ENCODE peak calls at places on chromosomes 3 and 15, in nine cellular contexts. N is astrocyte of the spinal cord; W is CD8-positive, alpha-beta memory T cell; K is GM13977; V is cardiac fibroblast; D is HL-60; F is ovary; H is AG20443; X is hypothalamus. I is an unnamed sample.

GRCh38 chr3:194447161-194447560 is 39.6 kb downstream of the ATP13A3 start:
- DNase-seq in N (no peak), W (no peak), K (no peak), V (no peak), D (no peak), F (no peak), H (no peak), X (no peak), I (no peak)

GRCh38 chr3:171825222-171825828 is 15.0 kb upstream of the PLD1 start:
- DNase-seq in N (peak), W (no peak), K (no peak), V (peak), D (no peak), F (no peak), H (peak), X (no peak), I (no peak)

GRCh38 chr15:29268706-29269484 is 727 bp downstream of the NSMCE3 start:
- DNase-seq in N (peak), W (peak), K (peak), V (peak), D (peak), F (no peak), H (peak), X (peak), I (peak)

GRCh38 chr3:189839576-189839975 is 208.4 kb downstream of the TP63 start:
- DNase-seq in N (peak), W (no peak), K (no peak), V (peak), D (peak), F (no peak), H (peak), X (no peak), I (no peak)

GRCh38 chr3:194320744-194321243 is 30.3 kb downstream of the CPN2 start:
- DNase-seq in N (no peak), W (no peak), K (no peak), V (no peak), D (no peak), F (no peak), H (no peak), X (no peak), I (no peak)

GRCh38 chr3:38644016-38644661 is 5.3 kb downstream of the SCN5A start:
- DNase-seq in N (no peak), W (no peak), K (no peak), V (no peak), D (no peak), F (no peak), H (no peak), X (no peak), I (no peak)

GRCh38 chr3:24149032-24149431 is 203.9 kb downstream of the NR1D2 start:
- DNase-seq in N (no peak), W (no peak), K (no peak), V (no peak), D (no peak), F (no peak), H (no peak), X (no peak), I (no peak)

GRCh38 chr3:9111349-9112265 is 137.8 kb downstream of the SRGAP3 start:
- DNase-seq in N (no peak), W (no peak), K (no peak), V (no peak), D (no peak), F (peak), H (peak), X (no peak), I (no peak)

GRCh38 chr15:74307827-74308642 is 59.4 kb downstream of the CYP11A1 start:
- DNase-seq in N (peak), W (no peak), K (peak), V (peak), D (peak), F (peak), H (peak), X (peak), I (no peak)

GRCh38 chr3:44468572-44469520 is 8.6 kb downstream of the ZNF445 start:
- DNase-seq in N (peak), W (no peak), K (no peak), V (peak), D (no peak), F (no peak), H (no peak), X (no peak), I (no peak)

GRCh38 chr15:58447244-58448010 is 15.6 kb downstream of the LIPC start:
- DNase-seq in N (peak), W (no peak), K (no peak), V (peak), D (peak), F (no peak), H (peak), X (no peak), I (no peak)

GRCh38 chr3:152459572-152459971 is 190.8 kb downstream of the MBNL1 start:
- DNase-seq in N (no peak), W (no peak), K (no peak), V (no peak), D (no peak), F (no peak), H (no peak), X (no peak), I (no peak)

GRCh38 chr15:80317389-80318169 is 65.6 kb upstream of the CTXND1 start:
- DNase-seq in N (peak), W (no peak), K (no peak), V (peak), D (no peak), F (no peak), H (peak), X (no peak), I (no peak)

GRCh38 chr3:194715022-194715800 is 29.5 kb downstream of the FAM43A start:
- DNase-seq in N (no peak), W (no peak), K (no peak), V (peak), D (no peak), F (no peak), H (no peak), X (no peak), I (no peak)

GRCh38 chr15:40789119-40789518 is 17.8 kb upstream of the ZFYVE19 start:
- DNase-seq in N (no peak), W (no peak), K (no peak), V (no peak), D (no peak), F (no peak), H (no peak), X (no peak), I (peak)

GRCh38 chr3:172189213-172189612 is 149.8 kb downstream of the FNDC3B start:
- DNase-seq in N (no peak), W (no peak), K (no peak), V (no peak), D (no peak), F (no peak), H (no peak), X (no peak), I (no peak)

GRCh38 chr3:197076446-197076845 is 46.8 kb upstream of the MELTF start:
- DNase-seq in N (no peak), W (no peak), K (no peak), V (no peak), D (no peak), F (no peak), H (no peak), X (no peak), I (no peak)